ENCODE peak calls at places on chromosomes 4 and X, in nine cellular contexts. K is NCI-H2171; D is progenitor cell of endocrine pancreas; H is stimulated activated CD8-positive, alpha-beta memory T cell treated with anti-CD3 and anti-CD28 coated beads, Interleukin-4, amount 100 ng/mL, for 48 hours; Q is caudate nucleus; T is stimulated activated CD4-positive, alpha-beta T cell treated with anti-CD3 and anti-CD28 coated beads, Interleukin-15, amount 100 ng/mL, for 1 hour; J is aorta; B is mammary epithelial cell; N is Calu3. S is an unnamed sample.

GRCh38 chr4:148054275-148054674 is 322.4 kb downstream of the ARHGAP10 start:
- DNase-seq in K (peak), D (no peak), H (no peak), T (no peak), N (peak), J (no peak), B (no peak), Q (no peak), S (no peak)

GRCh38 chr4:88033309-88033708 is 25.9 kb downstream of the PKD2 start:
- DNase-seq in T (no peak), Q (no peak), J (no peak), K (peak), D (peak), N (peak), H (no peak), B (peak), S (peak)

GRCh38 chrX:73563740-73564073 is 710 bp downstream of the CHIC1 start:
- DNase-seq in J (no peak), D (no peak), B (no peak), T (no peak), Q (peak), K (peak), N (no peak), H (no peak), S (no peak)

GRCh38 chrX:100615015-100615414 is 21.6 kb downstream of the TSPAN6 start:
- DNase-seq in K (peak), N (peak), J (no peak), B (peak), H (no peak), Q (no peak), D (no peak), T (no peak), S (no peak)

GRCh38 chrX:118346258-118347094 is 570 bp downstream of the WDR44 start:
- DNase-seq in N (peak), Q (peak), B (peak), K (peak), H (peak), J (peak), D (peak), T (peak), S (peak)

GRCh38 chr4:120293341-120293740 is 226.7 kb upstream of the MAD2L1 start:
- DNase-seq in D (no peak), N (no peak), T (no peak), B (no peak), Q (no peak), K (no peak), J (no peak), H (no peak), S (no peak)

GRCh38 chr4:108385076-108385475 is 216.3 kb upstream of the LEF1 start:
- DNase-seq in J (no peak), H (no peak), D (no peak), B (no peak), Q (no peak), T (no peak), K (no peak), N (no peak), S (no peak)

GRCh38 chr4:182808673-182809416 is 108.3 kb downstream of the DCTD start:
- DNase-seq in J (no peak), K (no peak), Q (no peak), D (no peak), T (no peak), N (no peak), B (no peak), H (peak), S (no peak)

GRCh38 chr4:184061582-184061981 is 156.1 kb downstream of the ENPP6 start:
- DNase-seq in T (no peak), K (no peak), B (no peak), N (no peak), D (no peak), J (no peak), H (no peak), Q (no peak), S (no peak)